ENCODE peak calls at places on chromosome 16, in four cellular contexts. One of them, this sample, is unnamed.

GRCh38 chr16:68065716-68066305 is 19.4 kb upstream of the NFATC3 start:
- DNase-seq in IMR-90: peak
- DNase-seq in testis: no peak
- DNase-seq in HepG2: no peak
- DNase-seq in this sample: no peak

GRCh38 chr16:67170168-67170947 is at the start of gene NOL3:
- DNase-seq in IMR-90: peak
- DNase-seq in testis: peak
- DNase-seq in HepG2: peak
- DNase-seq in this sample: peak

GRCh38 chr16:69181-69580 is 3.2 kb downstream of the RHBDF1 start:
- DNase-seq in HepG2: no peak
- DNase-seq in testis: no peak
- DNase-seq in IMR-90: no peak
- DNase-seq in this sample: no peak

GRCh38 chr16:58843675-58844074 is 109.6 kb upstream of the GOT2 start:
- DNase-seq in HepG2: peak
- DNase-seq in IMR-90: peak
- DNase-seq in testis: no peak
- DNase-seq in this sample: no peak

GRCh38 chr16:20611975-20612471 is 35.9 kb upstream of the ACSM2B start:
- DNase-seq in IMR-90: no peak
- DNase-seq in HepG2: no peak
- DNase-seq in testis: peak
- DNase-seq in this sample: no peak

GRCh38 chr16:90008708-90009145 is 10.5 kb downstream of the DBNDD1 start:
- DNase-seq in IMR-90: peak
- DNase-seq in testis: no peak
- DNase-seq in HepG2: no peak
- DNase-seq in this sample: no peak

GRCh38 chr16:65889533-65889966 is 476.9 kb upstream of the CDH5 start:
- DNase-seq in IMR-90: peak
- DNase-seq in testis: no peak
- DNase-seq in HepG2: no peak
- DNase-seq in this sample: no peak

GRCh38 chr16:89312194-89312593 is 94.7 kb downstream of the ZNF778 start:
- DNase-seq in IMR-90: no peak
- DNase-seq in HepG2: no peak
- DNase-seq in testis: peak
- DNase-seq in this sample: no peak

GRCh38 chr16:31888735-31889134 is 15.1 kb downstream of the ZNF267 start:
- DNase-seq in IMR-90: no peak
- DNase-seq in HepG2: no peak
- DNase-seq in testis: no peak
- DNase-seq in this sample: no peak

GRCh38 chr16:75591001-75591852 is 25.0 kb downstream of the GABARAPL2 start:
- DNase-seq in testis: peak
- DNase-seq in HepG2: no peak
- DNase-seq in IMR-90: peak
- DNase-seq in this sample: no peak

GRCh38 chr16:26987631-26988030 is 79.1 kb upstream of the C16orf82 start:
- DNase-seq in HepG2: no peak
- DNase-seq in testis: no peak
- DNase-seq in IMR-90: peak
- DNase-seq in this sample: no peak

GRCh38 chr16:27369806-27370205 is 32.2 kb upstream of the IL21R start:
- DNase-seq in testis: no peak
- DNase-seq in HepG2: peak
- DNase-seq in IMR-90: peak
- DNase-seq in this sample: no peak

GRCh38 chr16:57479422-57480126 is 6.7 kb downstream of the DOK4 start:
- DNase-seq in testis: no peak
- DNase-seq in IMR-90: peak
- DNase-seq in HepG2: peak
- DNase-seq in this sample: no peak

GRCh38 chr16:228151-228855 is 946 bp downstream of the LUC7L start:
- DNase-seq in IMR-90: peak
- DNase-seq in HepG2: peak
- DNase-seq in testis: no peak
- DNase-seq in this sample: peak

GRCh38 chr16:81945665-81946064 is 65.6 kb downstream of the SDR42E1 start:
- DNase-seq in HepG2: no peak
- DNase-seq in IMR-90: peak
- DNase-seq in testis: no peak
- DNase-seq in this sample: no peak

GRCh38 chr16:53745753-53746258 is 41.9 kb downstream of the FTO start:
- DNase-seq in HepG2: no peak
- DNase-seq in testis: no peak
- DNase-seq in IMR-90: peak
- DNase-seq in this sample: no peak
- H3K27ac ChIP-seq in HepG2: no peak
- H3K27ac ChIP-seq in testis: no peak
- H3K27ac ChIP-seq in IMR-90: no peak
- H3K27ac ChIP-seq in this sample: peak

DNA sequence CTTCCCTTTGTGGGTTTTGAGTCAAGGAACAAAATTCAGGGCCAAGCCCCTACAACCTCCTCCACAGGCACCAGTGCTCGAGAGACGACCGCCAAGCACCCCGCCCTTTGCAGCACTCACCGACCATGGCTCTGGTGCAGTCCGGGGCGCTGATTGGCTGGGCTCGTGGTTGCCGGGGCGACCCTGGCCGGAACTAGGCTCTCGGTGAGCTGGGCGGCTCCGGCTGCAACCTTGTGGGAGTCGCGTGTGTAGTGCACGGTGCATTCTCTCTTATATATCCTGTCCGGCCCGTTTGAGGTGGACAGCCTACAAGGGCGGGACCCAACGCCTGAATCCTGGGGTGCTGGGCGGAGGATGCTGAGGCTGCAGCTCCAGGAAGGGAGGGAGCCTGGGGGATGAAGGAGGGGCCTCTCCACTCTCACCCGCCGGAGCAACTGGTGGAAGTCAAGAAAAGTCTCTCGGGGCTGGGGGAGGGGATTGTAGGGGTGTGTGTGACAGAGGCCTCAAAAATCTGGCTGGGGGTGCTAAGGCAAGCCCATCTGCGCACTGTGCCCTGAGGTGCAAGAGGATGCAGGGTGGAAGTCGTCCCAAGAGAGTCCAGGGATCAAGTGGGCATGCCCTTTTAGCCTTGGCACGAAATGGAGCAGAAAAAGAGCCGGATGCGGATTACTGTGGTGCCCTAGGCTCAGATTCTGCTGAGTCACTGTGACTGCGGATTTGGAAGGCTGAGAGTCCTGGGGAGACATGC is at the start of gene NQO1:
- DNase-seq in HepG2: peak
- DNase-seq in testis: peak
- DNase-seq in IMR-90: peak
- DNase-seq in this sample: peak
- TF ChIP-seq POLR2A in HepG2: peak
- TF ChIP-seq POLR2A in testis: no peak
- TF ChIP-seq POLR2A in IMR-90: peak
- TF ChIP-seq POLR2A in this sample: peak

GRCh38 chr16:61936522-61936921 is 99.7 kb downstream of the CDH8 start:
- DNase-seq in IMR-90: no peak
- DNase-seq in HepG2: no peak
- DNase-seq in testis: no peak
- DNase-seq in this sample: no peak
- TF ChIP-seq CTCF in IMR-90: no peak
- TF ChIP-seq CTCF in HepG2: no peak
- TF ChIP-seq CTCF in testis: no peak
- TF ChIP-seq CTCF in this sample: no peak

GRCh38 chr16:3774156-3774767 is 56.9 kb upstream of the TRAP1 start:
- DNase-seq in IMR-90: peak
- DNase-seq in testis: peak
- DNase-seq in HepG2: no peak
- DNase-seq in this sample: peak
- H3K27ac ChIP-seq in IMR-90: peak
- H3K27ac ChIP-seq in testis: no peak
- H3K27ac ChIP-seq in HepG2: no peak
- H3K27ac ChIP-seq in this sample: no peak

DNA sequence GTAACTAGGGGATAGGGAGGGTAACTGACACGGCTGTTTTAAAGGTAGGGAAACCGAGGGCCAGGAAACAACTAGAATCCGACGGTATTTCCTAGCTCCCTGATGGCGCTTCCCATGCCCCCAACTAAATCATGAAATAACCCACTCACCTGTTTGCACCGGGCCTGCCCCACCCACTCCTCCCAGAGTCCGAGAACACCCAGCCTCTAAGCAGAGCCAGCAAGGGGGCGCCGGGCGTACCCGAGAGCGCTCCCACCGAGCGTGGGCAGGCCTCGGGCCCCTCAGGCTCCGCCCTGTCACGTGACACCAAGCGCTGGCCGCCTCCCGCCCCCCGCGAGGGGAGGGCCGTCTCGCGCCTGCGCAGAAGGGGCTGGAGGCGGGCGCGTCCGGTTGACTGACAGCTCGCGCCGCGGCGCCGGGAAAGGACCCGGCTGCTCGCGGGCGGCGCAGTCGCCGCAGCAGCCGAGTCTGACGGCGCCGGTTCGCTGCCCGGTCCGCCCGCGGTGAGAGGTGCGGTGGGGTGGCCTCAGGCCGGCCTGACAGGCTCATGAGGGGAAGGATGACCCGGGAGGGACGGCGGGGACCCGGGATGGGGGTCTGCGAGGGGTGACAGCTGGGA is at the start of gene KIAA0513:
- DNase-seq in HepG2: peak
- DNase-seq in testis: peak
- DNase-seq in IMR-90: peak
- DNase-seq in this sample: peak
- TF ChIP-seq POLR2A in HepG2: peak
- TF ChIP-seq POLR2A in testis: peak
- TF ChIP-seq POLR2A in IMR-90: peak
- TF ChIP-seq POLR2A in this sample: peak

DNA sequence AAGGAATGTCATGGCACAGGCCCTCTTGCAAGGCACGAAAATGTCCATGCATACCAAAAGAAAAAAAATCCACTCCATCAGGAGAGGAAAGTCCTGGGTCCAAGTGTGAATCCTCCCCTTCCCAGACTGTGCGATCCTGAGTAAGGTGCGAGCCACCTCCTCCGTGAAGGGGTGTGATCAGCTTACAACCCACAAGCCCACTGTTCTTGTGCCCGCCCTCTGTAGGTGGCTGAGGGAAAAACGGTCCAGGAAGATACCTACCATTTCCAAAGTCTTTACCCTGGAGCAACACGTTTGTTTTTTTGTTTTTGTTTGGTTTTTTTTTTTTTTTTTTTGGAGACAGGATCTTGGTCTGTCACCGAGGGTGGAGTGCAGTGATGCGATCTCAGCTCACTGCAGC is 116.5 kb downstream of the ZNF423 start:
- DNase-seq in testis: no peak
- DNase-seq in IMR-90: no peak
- DNase-seq in HepG2: no peak
- DNase-seq in this sample: no peak
- TF ChIP-seq CTCF in testis: no peak
- TF ChIP-seq CTCF in IMR-90: no peak
- TF ChIP-seq CTCF in HepG2: peak
- TF ChIP-seq CTCF in this sample: no peak

This sample was measured in adrenal gland.